ENCODE peak calls at places on chromosomes 6 and 20, in five cellular contexts. One of them, this sample, is unnamed.

GRCh38 chr6:158043586-158044524 is 62.2 kb downstream of the SYNJ2 start:
- DNase-seq in body of pancreas: peak
- DNase-seq in transverse colon: peak
- DNase-seq in HCT116: no peak
- DNase-seq in adrenal gland: peak
- DNase-seq in this sample: no peak

GRCh38 chr6:123415844-123416468 is 220.8 kb downstream of the TRDN start:
- DNase-seq in HCT116: peak
- DNase-seq in transverse colon: peak
- DNase-seq in adrenal gland: peak
- DNase-seq in body of pancreas: peak
- DNase-seq in this sample: peak

GRCh38 chr6:87590989-87591388 is 1.1 kb downstream of the ORC3 start:
- DNase-seq in body of pancreas: no peak
- DNase-seq in adrenal gland: no peak
- DNase-seq in HCT116: no peak
- DNase-seq in transverse colon: no peak
- DNase-seq in this sample: no peak

GRCh38 chr20:49052334-49052733 is 6.2 kb downstream of the CSE1L start:
- DNase-seq in HCT116: no peak
- DNase-seq in adrenal gland: no peak
- DNase-seq in body of pancreas: no peak
- DNase-seq in transverse colon: no peak
- DNase-seq in this sample: no peak

GRCh38 chr6:53833147-53833546 is 38.3 kb downstream of the LRRC1 start:
- DNase-seq in transverse colon: no peak
- DNase-seq in adrenal gland: no peak
- DNase-seq in body of pancreas: no peak
- DNase-seq in HCT116: no peak
- DNase-seq in this sample: no peak

GRCh38 chr6:90677440-90677839 is 90.6 kb upstream of the MAP3K7 start:
- DNase-seq in HCT116: no peak
- DNase-seq in adrenal gland: no peak
- DNase-seq in body of pancreas: no peak
- DNase-seq in transverse colon: no peak
- DNase-seq in this sample: no peak

GRCh38 chr6:63636516-63636968 is 940 bp downstream of the PHF3 start:
- DNase-seq in adrenal gland: peak
- DNase-seq in HCT116: peak
- DNase-seq in transverse colon: peak
- DNase-seq in body of pancreas: peak
- DNase-seq in this sample: peak

GRCh38 chr6:28489366-28490190 is 26.0 kb downstream of the GPX6 start:
- DNase-seq in adrenal gland: no peak
- DNase-seq in transverse colon: peak
- DNase-seq in HCT116: peak
- DNase-seq in body of pancreas: peak
- DNase-seq in this sample: no peak

GRCh38 chr20:32352101-32352720 is 5.9 kb upstream of the ASXL1 start:
- DNase-seq in HCT116: no peak
- DNase-seq in body of pancreas: no peak
- DNase-seq in transverse colon: peak
- DNase-seq in adrenal gland: peak
- DNase-seq in this sample: no peak

GRCh38 chr20:2476742-2477615 is 6.4 kb upstream of the SNRPB start:
- DNase-seq in HCT116: no peak
- DNase-seq in body of pancreas: no peak
- DNase-seq in adrenal gland: no peak
- DNase-seq in transverse colon: no peak
- DNase-seq in this sample: no peak

GRCh38 chr6:75077694-75078093 is 128.2 kb downstream of the COL12A1 start:
- DNase-seq in HCT116: no peak
- DNase-seq in adrenal gland: no peak
- DNase-seq in transverse colon: no peak
- DNase-seq in body of pancreas: no peak
- DNase-seq in this sample: no peak

GRCh38 chr6:81144346-81144745 is 608.1 kb downstream of the TENT5A start:
- DNase-seq in transverse colon: no peak
- DNase-seq in adrenal gland: no peak
- DNase-seq in body of pancreas: no peak
- DNase-seq in HCT116: no peak
- DNase-seq in this sample: no peak

GRCh38 chr6:160992323-160993314 is 1.1 kb downstream of the MAP3K4 start:
- DNase-seq in HCT116: peak
- DNase-seq in transverse colon: peak
- DNase-seq in adrenal gland: peak
- DNase-seq in body of pancreas: peak
- DNase-seq in this sample: peak

GRCh38 chr6:42901538-42901957 is 14.3 kb upstream of the PTCRA start:
- DNase-seq in transverse colon: peak
- DNase-seq in body of pancreas: peak
- DNase-seq in adrenal gland: peak
- DNase-seq in HCT116: peak
- DNase-seq in this sample: peak

GRCh38 chr6:54892831-54893230 is 46.3 kb downstream of the FAM83B start:
- DNase-seq in adrenal gland: no peak
- DNase-seq in HCT116: peak
- DNase-seq in transverse colon: no peak
- DNase-seq in body of pancreas: no peak
- DNase-seq in this sample: no peak

GRCh38 chr20:2879148-2879547 is 5.9 kb downstream of the PTPRA start:
- DNase-seq in adrenal gland: no peak
- DNase-seq in body of pancreas: no peak
- DNase-seq in transverse colon: no peak
- DNase-seq in HCT116: no peak
- DNase-seq in this sample: no peak

GRCh38 chr20:34185766-34186620 is 55.2 kb upstream of the ASIP start:
- DNase-seq in adrenal gland: no peak
- DNase-seq in transverse colon: no peak
- DNase-seq in body of pancreas: no peak
- DNase-seq in HCT116: no peak
- DNase-seq in this sample: no peak

GRCh38 chr6:21598662-21599061 is 5.1 kb downstream of the SOX4 start:
- DNase-seq in body of pancreas: no peak
- DNase-seq in transverse colon: no peak
- DNase-seq in adrenal gland: no peak
- DNase-seq in HCT116: no peak
- DNase-seq in this sample: no peak

GRCh38 chr6:34565722-34566137 is 9.6 kb upstream of the SPDEF start:
- DNase-seq in transverse colon: no peak
- DNase-seq in adrenal gland: no peak
- DNase-seq in body of pancreas: no peak
- DNase-seq in HCT116: no peak
- DNase-seq in this sample: no peak

GRCh38 chr20:21234324-21234723 is 68.8 kb upstream of the XRN2 start:
- DNase-seq in body of pancreas: no peak
- DNase-seq in transverse colon: no peak
- DNase-seq in adrenal gland: no peak
- DNase-seq in HCT116: no peak
- DNase-seq in this sample: no peak

GRCh38 chr20:42678895-42679294 is 510.8 kb downstream of the PTPRT start:
- DNase-seq in transverse colon: no peak
- DNase-seq in body of pancreas: peak
- DNase-seq in HCT116: no peak
- DNase-seq in adrenal gland: no peak
- DNase-seq in this sample: no peak

GRCh38 chr6:101454106-101454676 is 60.7 kb downstream of the GRIK2 start:
- DNase-seq in adrenal gland: no peak
- DNase-seq in transverse colon: peak
- DNase-seq in HCT116: no peak
- DNase-seq in body of pancreas: no peak
- DNase-seq in this sample: no peak

GRCh38 chr20:15047100-15047499 is 709.7 kb upstream of the FLRT3 start:
- DNase-seq in adrenal gland: no peak
- DNase-seq in transverse colon: no peak
- DNase-seq in body of pancreas: no peak
- DNase-seq in HCT116: no peak
- DNase-seq in this sample: no peak

GRCh38 chr6:786946-787763 is 94.2 kb upstream of the EXOC2 start:
- DNase-seq in transverse colon: no peak
- DNase-seq in adrenal gland: no peak
- DNase-seq in HCT116: peak
- DNase-seq in body of pancreas: no peak
- DNase-seq in this sample: no peak

GRCh38 chr6:44956426-44956825 is 371.7 kb upstream of the RUNX2 start:
- DNase-seq in HCT116: no peak
- DNase-seq in body of pancreas: no peak
- DNase-seq in transverse colon: no peak
- DNase-seq in adrenal gland: no peak
- DNase-seq in this sample: no peak

GRCh38 chr20:23343590-23343989 is 7.0 kb upstream of the NXT1 start:
- DNase-seq in adrenal gland: no peak
- DNase-seq in HCT116: no peak
- DNase-seq in transverse colon: no peak
- DNase-seq in body of pancreas: no peak
- DNase-seq in this sample: no peak

GRCh38 chr20:37627060-37627766 is 66.6 kb upstream of the CTNNBL1 start:
- DNase-seq in adrenal gland: peak
- DNase-seq in transverse colon: no peak
- DNase-seq in body of pancreas: peak
- DNase-seq in HCT116: peak
- DNase-seq in this sample: no peak

GRCh38 chr20:13877789-13878188 is 93.0 kb downstream of the NDUFAF5 start:
- DNase-seq in transverse colon: no peak
- DNase-seq in adrenal gland: no peak
- DNase-seq in HCT116: no peak
- DNase-seq in body of pancreas: no peak
- DNase-seq in this sample: no peak

GRCh38 chr6:95543798-95544197 is 33.5 kb upstream of the MANEA start:
- DNase-seq in adrenal gland: no peak
- DNase-seq in body of pancreas: no peak
- DNase-seq in transverse colon: no peak
- DNase-seq in HCT116: no peak
- DNase-seq in this sample: no peak

GRCh38 chr6:7542878-7543394 is 1.5 kb downstream of the DSP start:
- DNase-seq in adrenal gland: peak
- DNase-seq in HCT116: peak
- DNase-seq in transverse colon: peak
- DNase-seq in body of pancreas: peak
- DNase-seq in this sample: peak

GRCh38 chr6:99613398-99613704 is 6.7 kb downstream of the PRDM13 start:
- DNase-seq in body of pancreas: no peak
- DNase-seq in adrenal gland: no peak
- DNase-seq in HCT116: no peak
- DNase-seq in transverse colon: peak
- DNase-seq in this sample: peak

GRCh38 chr20:62898970-62899632 is 27.2 kb downstream of the DIDO1 start:
- DNase-seq in transverse colon: no peak
- DNase-seq in HCT116: no peak
- DNase-seq in body of pancreas: no peak
- DNase-seq in adrenal gland: no peak
- DNase-seq in this sample: no peak

GRCh38 chr20:62899633-62900051 is 26.7 kb downstream of the DIDO1 start:
- DNase-seq in transverse colon: peak
- DNase-seq in adrenal gland: no peak
- DNase-seq in HCT116: no peak
- DNase-seq in body of pancreas: peak
- DNase-seq in this sample: no peak

GRCh38 chr20:62897666-62898065 is 28.6 kb downstream of the DIDO1 start:
- DNase-seq in transverse colon: no peak
- DNase-seq in HCT116: no peak
- DNase-seq in adrenal gland: no peak
- DNase-seq in body of pancreas: no peak
- DNase-seq in this sample: no peak

GRCh38 chr20:62896526-62896925 is 29.8 kb downstream of the DIDO1 start:
- DNase-seq in transverse colon: no peak
- DNase-seq in adrenal gland: no peak
- DNase-seq in body of pancreas: no peak
- DNase-seq in HCT116: no peak
- DNase-seq in this sample: no peak

GRCh38 chr20:62898093-62898964 is 28.0 kb downstream of the DIDO1 start:
- DNase-seq in HCT116: no peak
- DNase-seq in body of pancreas: no peak
- DNase-seq in transverse colon: no peak
- DNase-seq in adrenal gland: no peak
- DNase-seq in this sample: no peak
- TF ChIP-seq POLR2A in HCT116: no peak
- TF ChIP-seq POLR2A in body of pancreas: no peak
- TF ChIP-seq POLR2A in transverse colon: no peak
- TF ChIP-seq POLR2A in adrenal gland: no peak
- TF ChIP-seq POLR2A in this sample: no peak

GRCh38 chr20:41143354-41143753 is 6.0 kb downstream of the PLCG1 start:
- DNase-seq in transverse colon: peak
- DNase-seq in body of pancreas: no peak
- DNase-seq in adrenal gland: no peak
- DNase-seq in HCT116: no peak
- DNase-seq in this sample: no peak
- H3K4me3 ChIP-seq in transverse colon: no peak
- H3K4me3 ChIP-seq in body of pancreas: no peak
- H3K4me3 ChIP-seq in adrenal gland: no peak
- H3K4me3 ChIP-seq in HCT116: no peak
- H3K4me3 ChIP-seq in this sample: no peak

GRCh38 chr6:41200901-41201783 is at the start of gene TREML2:
- DNase-seq in transverse colon: peak
- DNase-seq in adrenal gland: no peak
- DNase-seq in HCT116: no peak
- DNase-seq in body of pancreas: no peak
- DNase-seq in this sample: peak
- H3K27ac ChIP-seq in transverse colon: peak
- H3K27ac ChIP-seq in adrenal gland: no peak
- H3K27ac ChIP-seq in HCT116: no peak
- H3K27ac ChIP-seq in body of pancreas: peak
- H3K27ac ChIP-seq in this sample: peak

GRCh38 chr6:27468334-27468733 is 4.6 kb downstream of the ZNF184 start:
- DNase-seq in body of pancreas: no peak
- DNase-seq in adrenal gland: no peak
- DNase-seq in transverse colon: no peak
- DNase-seq in HCT116: no peak
- DNase-seq in this sample: no peak
- TF ChIP-seq POLR2A in body of pancreas: no peak
- TF ChIP-seq POLR2A in adrenal gland: no peak
- TF ChIP-seq POLR2A in transverse colon: no peak
- TF ChIP-seq POLR2A in HCT116: no peak
- TF ChIP-seq POLR2A in this sample: no peak